ENCODE peak calls at places on chromosomes 12 and 14, in six cellular contexts. U is NCI-H146; X is CD4-positive, alpha-beta memory T cell; H is stimulated activated CD4-positive, alpha-beta T cell treated with anti-CD3 and anti-CD28 coated beads, Interleukin-4, amount 100 ng/mL, for 48 hours; Q is effector memory CD8-positive, alpha-beta T cell; Y is NCI-H1092. K is an unnamed sample.

GRCh38 chr12:46364777-46365580 is 7.6 kb downstream of the SLC38A2 start:
- DNase-seq in U (no peak), X (no peak), Q (no peak), H (no peak), Y (no peak), K (no peak)

GRCh38 chr14:60085693-60086092 is 6.0 kb upstream of the PCNX4 start:
- DNase-seq in U (no peak), H (no peak), X (no peak), Y (no peak), Q (no peak), K (no peak)

GRCh38 chr14:66965831-66966230 is 223.4 kb upstream of the GARIN2 start:
- DNase-seq in Q (no peak), X (no peak), Y (no peak), U (no peak), H (no peak), K (no peak)

GRCh38 chr14:91225025-91225424 is 19.5 kb downstream of the GPR68 start:
- DNase-seq in X (no peak), U (no peak), Y (no peak), H (no peak), Q (no peak), K (no peak)

GRCh38 chr14:28142400-28143015 is 624.1 kb upstream of the FOXG1 start:
- DNase-seq in U (peak; percentile 84), X (no peak), Q (no peak), Y (peak; percentile 71), H (no peak), K (no peak)

GRCh38 chr14:94288610-94289465 is 4.2 kb downstream of the SERPINA10 start:
- DNase-seq in X (no peak), H (no peak), U (no peak), Y (no peak), Q (no peak), K (no peak)

GRCh38 chr12:94231718-94232117 is 83.3 kb downstream of the PLXNC1 start:
- DNase-seq in Y (no peak), Q (no peak), U (no peak), H (no peak), X (no peak), K (no peak)

GRCh38 chr14:23061995-23062394 is 4.7 kb upstream of the CDH24 start:
- DNase-seq in Y (no peak), H (no peak), X (no peak), Q (no peak), U (no peak), K (peak; percentile 82)

GRCh38 chr14:68509188-68509953 is 283.5 kb downstream of the ZFP36L1 start:
- DNase-seq in Q (no peak), Y (no peak), U (no peak), H (no peak), X (no peak), K (no peak)

GRCh38 chr12:6635856-6636521 is at the start of gene LPAR5:
- DNase-seq in Q (no peak), H (no peak), Y (no peak), U (no peak), X (no peak), K (no peak)

GRCh38 chr12:127230843-127231260 is 1036.1 kb upstream of the TMEM132C start:
- DNase-seq in Y (no peak), Q (no peak), U (no peak), X (no peak), H (no peak), K (no peak)

GRCh38 chr14:56487090-56487667 is 92.4 kb upstream of the TMEM260 start:
- DNase-seq in X (no peak), Q (no peak), Y (no peak), U (no peak), H (no peak), K (no peak)

GRCh38 chr12:28899951-28900350 is 249.1 kb upstream of the FAR2 start:
- DNase-seq in Y (no peak), U (no peak), X (no peak), Q (no peak), H (no peak), K (no peak)

GRCh38 chr12:53145383-53145782 is 35.1 kb upstream of the ZNF740 start:
- DNase-seq in H (no peak), U (no peak), X (no peak), Y (no peak), Q (no peak), K (no peak)

GRCh38 chr14:34018564-34019244 is 67.8 kb upstream of the EGLN3 start:
- DNase-seq in X (peak; percentile 38), U (no peak), Y (no peak), Q (no peak), H (no peak), K (no peak)

GRCh38 chr12:69154585-69155363 is 84.6 kb upstream of the CPSF6 start:
- DNase-seq in U (peak; percentile 39), H (peak; percentile 74), Q (peak; percentile 71), Y (peak; percentile 29), X (peak; percentile 70), K (no peak)

GRCh38 chr12:111819191-111820158 is 22.6 kb upstream of the MAPKAPK5 start:
- DNase-seq in X (no peak), H (no peak), Y (no peak), Q (no peak), U (peak; percentile 83), K (no peak)

GRCh38 chr12:89768586-89769482 is 60.2 kb upstream of the ATP2B1 start:
- DNase-seq in Q (no peak), Y (no peak), X (no peak), H (no peak), U (no peak), K (no peak)

GRCh38 chr12:105235299-105235746 is 651 bp downstream of the APPL2 start:
- DNase-seq in Q (no peak), Y (peak; percentile 10), X (no peak), U (no peak), H (no peak), K (no peak)

GRCh38 chr14:96501746-96502620 is at the start of gene PAPOLA:
- DNase-seq in U (peak; percentile 90), H (peak; percentile 88), X (peak; percentile 95), Y (peak; percentile 95), Q (peak; percentile 95), K (peak; percentile 96)

GRCh38 chr14:52900731-52901130 is 50.1 kb downstream of the FERMT2 start:
- DNase-seq in H (no peak), U (no peak), Q (no peak), X (no peak), Y (no peak), K (no peak)

K was measured in coronary artery.